ENCODE peak calls at places on chromosomes 2 and 18, in seven cellular contexts. One of them, this sample, is unnamed.

GRCh38 chr2:128306081-128306930 is 12.4 kb downstream of the HS6ST1 start:
- DNase-seq in activated T-cell treated with anti-CD3 and anti-CD28 coated beads, Interleukin-2, amount 50 U/mL, for 1 hour: no peak
- DNase-seq in stimulated activated effector memory CD8-positive, alpha-beta T cell treated with anti-CD3 and anti-CD28 coated beads, Interleukin-12 subunit alpha, Interleukin-12 subunit beta, amount 100 ng/mL, for 72 hours: no peak
- DNase-seq in right atrium auricular region: no peak
- DNase-seq in GM03348: peak; percentile 87
- DNase-seq in activated T-helper 1 cell treated with anti-CD3 and anti-CD28 coated beads, Interleukin-12 subunit alpha, Interleukin-12 subunit beta, Interleukin-2, Interleukin-4 antibody, amounts not matched to agents 30 ng/mL and 10 ng/mL and 1 ng/mL, durations not matched to agents 14 hours and 24 hours and 36 hours: no peak
- DNase-seq in RWPE1: peak; percentile 91
- DNase-seq in this sample: no peak

GRCh38 chr2:241545113-241545512 is 13.4 kb upstream of the BOK start:
- DNase-seq in activated T-cell treated with anti-CD3 and anti-CD28 coated beads, Interleukin-2, amount 50 U/mL, for 1 hour: no peak
- DNase-seq in stimulated activated effector memory CD8-positive, alpha-beta T cell treated with anti-CD3 and anti-CD28 coated beads, Interleukin-12 subunit alpha, Interleukin-12 subunit beta, amount 100 ng/mL, for 72 hours: no peak
- DNase-seq in right atrium auricular region: no peak
- DNase-seq in GM03348: peak; percentile 68
- DNase-seq in activated T-helper 1 cell treated with anti-CD3 and anti-CD28 coated beads, Interleukin-12 subunit alpha, Interleukin-12 subunit beta, Interleukin-2, Interleukin-4 antibody, amounts not matched to agents 30 ng/mL and 10 ng/mL and 1 ng/mL, durations not matched to agents 14 hours and 24 hours and 36 hours: no peak
- DNase-seq in RWPE1: no peak
- DNase-seq in this sample: no peak

GRCh38 chr2:128686498-128686861 is 367.8 kb upstream of the HS6ST1 start:
- DNase-seq in activated T-cell treated with anti-CD3 and anti-CD28 coated beads, Interleukin-2, amount 50 U/mL, for 1 hour: no peak
- DNase-seq in stimulated activated effector memory CD8-positive, alpha-beta T cell treated with anti-CD3 and anti-CD28 coated beads, Interleukin-12 subunit alpha, Interleukin-12 subunit beta, amount 100 ng/mL, for 72 hours: no peak
- DNase-seq in right atrium auricular region: no peak
- DNase-seq in GM03348: no peak
- DNase-seq in activated T-helper 1 cell treated with anti-CD3 and anti-CD28 coated beads, Interleukin-12 subunit alpha, Interleukin-12 subunit beta, Interleukin-2, Interleukin-4 antibody, amounts not matched to agents 30 ng/mL and 10 ng/mL and 1 ng/mL, durations not matched to agents 14 hours and 24 hours and 36 hours: no peak
- DNase-seq in RWPE1: no peak
- DNase-seq in this sample: no peak

GRCh38 chr2:9658972-9659371 is 28.2 kb upstream of the YWHAQ start:
- DNase-seq in activated T-cell treated with anti-CD3 and anti-CD28 coated beads, Interleukin-2, amount 50 U/mL, for 1 hour: no peak
- DNase-seq in stimulated activated effector memory CD8-positive, alpha-beta T cell treated with anti-CD3 and anti-CD28 coated beads, Interleukin-12 subunit alpha, Interleukin-12 subunit beta, amount 100 ng/mL, for 72 hours: no peak
- DNase-seq in right atrium auricular region: no peak
- DNase-seq in GM03348: no peak
- DNase-seq in activated T-helper 1 cell treated with anti-CD3 and anti-CD28 coated beads, Interleukin-12 subunit alpha, Interleukin-12 subunit beta, Interleukin-2, Interleukin-4 antibody, amounts not matched to agents 30 ng/mL and 10 ng/mL and 1 ng/mL, durations not matched to agents 14 hours and 24 hours and 36 hours: no peak
- DNase-seq in RWPE1: peak; percentile 73
- DNase-seq in this sample: no peak

GRCh38 chr2:10285578-10286198 is 17.0 kb upstream of the HPCAL1 start:
- DNase-seq in activated T-cell treated with anti-CD3 and anti-CD28 coated beads, Interleukin-2, amount 50 U/mL, for 1 hour: no peak
- DNase-seq in stimulated activated effector memory CD8-positive, alpha-beta T cell treated with anti-CD3 and anti-CD28 coated beads, Interleukin-12 subunit alpha, Interleukin-12 subunit beta, amount 100 ng/mL, for 72 hours: no peak
- DNase-seq in right atrium auricular region: peak; percentile 85
- DNase-seq in GM03348: peak; percentile 78
- DNase-seq in activated T-helper 1 cell treated with anti-CD3 and anti-CD28 coated beads, Interleukin-12 subunit alpha, Interleukin-12 subunit beta, Interleukin-2, Interleukin-4 antibody, amounts not matched to agents 30 ng/mL and 10 ng/mL and 1 ng/mL, durations not matched to agents 14 hours and 24 hours and 36 hours: no peak
- DNase-seq in RWPE1: peak; percentile 41
- DNase-seq in this sample: peak; percentile 14

GRCh38 chr2:60413069-60413818 is 140.2 kb downstream of the BCL11A start:
- DNase-seq in activated T-cell treated with anti-CD3 and anti-CD28 coated beads, Interleukin-2, amount 50 U/mL, for 1 hour: no peak
- DNase-seq in stimulated activated effector memory CD8-positive, alpha-beta T cell treated with anti-CD3 and anti-CD28 coated beads, Interleukin-12 subunit alpha, Interleukin-12 subunit beta, amount 100 ng/mL, for 72 hours: no peak
- DNase-seq in right atrium auricular region: no peak
- DNase-seq in GM03348: no peak
- DNase-seq in activated T-helper 1 cell treated with anti-CD3 and anti-CD28 coated beads, Interleukin-12 subunit alpha, Interleukin-12 subunit beta, Interleukin-2, Interleukin-4 antibody, amounts not matched to agents 30 ng/mL and 10 ng/mL and 1 ng/mL, durations not matched to agents 14 hours and 24 hours and 36 hours: no peak
- DNase-seq in RWPE1: no peak
- DNase-seq in this sample: no peak

GRCh38 chr2:12642855-12643254 is 73.9 kb upstream of the TRIB2 start:
- DNase-seq in activated T-cell treated with anti-CD3 and anti-CD28 coated beads, Interleukin-2, amount 50 U/mL, for 1 hour: no peak
- DNase-seq in stimulated activated effector memory CD8-positive, alpha-beta T cell treated with anti-CD3 and anti-CD28 coated beads, Interleukin-12 subunit alpha, Interleukin-12 subunit beta, amount 100 ng/mL, for 72 hours: no peak
- DNase-seq in right atrium auricular region: no peak
- DNase-seq in GM03348: no peak
- DNase-seq in activated T-helper 1 cell treated with anti-CD3 and anti-CD28 coated beads, Interleukin-12 subunit alpha, Interleukin-12 subunit beta, Interleukin-2, Interleukin-4 antibody, amounts not matched to agents 30 ng/mL and 10 ng/mL and 1 ng/mL, durations not matched to agents 14 hours and 24 hours and 36 hours: no peak
- DNase-seq in RWPE1: no peak
- DNase-seq in this sample: no peak

GRCh38 chr18:28040216-28040615 is 136.7 kb downstream of the CDH2 start:
- DNase-seq in activated T-cell treated with anti-CD3 and anti-CD28 coated beads, Interleukin-2, amount 50 U/mL, for 1 hour: no peak
- DNase-seq in stimulated activated effector memory CD8-positive, alpha-beta T cell treated with anti-CD3 and anti-CD28 coated beads, Interleukin-12 subunit alpha, Interleukin-12 subunit beta, amount 100 ng/mL, for 72 hours: no peak
- DNase-seq in right atrium auricular region: no peak
- DNase-seq in GM03348: no peak
- DNase-seq in activated T-helper 1 cell treated with anti-CD3 and anti-CD28 coated beads, Interleukin-12 subunit alpha, Interleukin-12 subunit beta, Interleukin-2, Interleukin-4 antibody, amounts not matched to agents 30 ng/mL and 10 ng/mL and 1 ng/mL, durations not matched to agents 14 hours and 24 hours and 36 hours: no peak
- DNase-seq in RWPE1: no peak
- DNase-seq in this sample: no peak

GRCh38 chr2:100198461-100199230 is 56.3 kb upstream of the AFF3 start:
- DNase-seq in activated T-cell treated with anti-CD3 and anti-CD28 coated beads, Interleukin-2, amount 50 U/mL, for 1 hour: no peak
- DNase-seq in stimulated activated effector memory CD8-positive, alpha-beta T cell treated with anti-CD3 and anti-CD28 coated beads, Interleukin-12 subunit alpha, Interleukin-12 subunit beta, amount 100 ng/mL, for 72 hours: no peak
- DNase-seq in right atrium auricular region: no peak
- DNase-seq in GM03348: no peak
- DNase-seq in activated T-helper 1 cell treated with anti-CD3 and anti-CD28 coated beads, Interleukin-12 subunit alpha, Interleukin-12 subunit beta, Interleukin-2, Interleukin-4 antibody, amounts not matched to agents 30 ng/mL and 10 ng/mL and 1 ng/mL, durations not matched to agents 14 hours and 24 hours and 36 hours: no peak
- DNase-seq in RWPE1: no peak
- DNase-seq in this sample: no peak

GRCh38 chr2:37149626-37150322 is 7.0 kb downstream of the EIF2AK2 start:
- DNase-seq in activated T-cell treated with anti-CD3 and anti-CD28 coated beads, Interleukin-2, amount 50 U/mL, for 1 hour: no peak
- DNase-seq in stimulated activated effector memory CD8-positive, alpha-beta T cell treated with anti-CD3 and anti-CD28 coated beads, Interleukin-12 subunit alpha, Interleukin-12 subunit beta, amount 100 ng/mL, for 72 hours: no peak
- DNase-seq in right atrium auricular region: no peak
- DNase-seq in GM03348: no peak
- DNase-seq in activated T-helper 1 cell treated with anti-CD3 and anti-CD28 coated beads, Interleukin-12 subunit alpha, Interleukin-12 subunit beta, Interleukin-2, Interleukin-4 antibody, amounts not matched to agents 30 ng/mL and 10 ng/mL and 1 ng/mL, durations not matched to agents 14 hours and 24 hours and 36 hours: no peak
- DNase-seq in RWPE1: no peak
- DNase-seq in this sample: no peak

GRCh38 chr2:38187416-38188127 is 111.6 kb upstream of the CYP1B1 start:
- DNase-seq in activated T-cell treated with anti-CD3 and anti-CD28 coated beads, Interleukin-2, amount 50 U/mL, for 1 hour: no peak
- DNase-seq in stimulated activated effector memory CD8-positive, alpha-beta T cell treated with anti-CD3 and anti-CD28 coated beads, Interleukin-12 subunit alpha, Interleukin-12 subunit beta, amount 100 ng/mL, for 72 hours: no peak
- DNase-seq in right atrium auricular region: peak; percentile 92
- DNase-seq in GM03348: peak; percentile 77
- DNase-seq in activated T-helper 1 cell treated with anti-CD3 and anti-CD28 coated beads, Interleukin-12 subunit alpha, Interleukin-12 subunit beta, Interleukin-2, Interleukin-4 antibody, amounts not matched to agents 30 ng/mL and 10 ng/mL and 1 ng/mL, durations not matched to agents 14 hours and 24 hours and 36 hours: no peak
- DNase-seq in RWPE1: no peak
- DNase-seq in this sample: no peak

GRCh38 chr2:149858916-149859634 is 271.5 kb upstream of the MMADHC start:
- DNase-seq in activated T-cell treated with anti-CD3 and anti-CD28 coated beads, Interleukin-2, amount 50 U/mL, for 1 hour: no peak
- DNase-seq in stimulated activated effector memory CD8-positive, alpha-beta T cell treated with anti-CD3 and anti-CD28 coated beads, Interleukin-12 subunit alpha, Interleukin-12 subunit beta, amount 100 ng/mL, for 72 hours: no peak
- DNase-seq in right atrium auricular region: no peak
- DNase-seq in GM03348: peak; percentile 27
- DNase-seq in activated T-helper 1 cell treated with anti-CD3 and anti-CD28 coated beads, Interleukin-12 subunit alpha, Interleukin-12 subunit beta, Interleukin-2, Interleukin-4 antibody, amounts not matched to agents 30 ng/mL and 10 ng/mL and 1 ng/mL, durations not matched to agents 14 hours and 24 hours and 36 hours: no peak
- DNase-seq in RWPE1: no peak
- DNase-seq in this sample: no peak

GRCh38 chr2:19651466-19651865 is 250.3 kb downstream of the TTC32 start:
- DNase-seq in activated T-cell treated with anti-CD3 and anti-CD28 coated beads, Interleukin-2, amount 50 U/mL, for 1 hour: no peak
- DNase-seq in stimulated activated effector memory CD8-positive, alpha-beta T cell treated with anti-CD3 and anti-CD28 coated beads, Interleukin-12 subunit alpha, Interleukin-12 subunit beta, amount 100 ng/mL, for 72 hours: no peak
- DNase-seq in right atrium auricular region: no peak
- DNase-seq in GM03348: no peak
- DNase-seq in activated T-helper 1 cell treated with anti-CD3 and anti-CD28 coated beads, Interleukin-12 subunit alpha, Interleukin-12 subunit beta, Interleukin-2, Interleukin-4 antibody, amounts not matched to agents 30 ng/mL and 10 ng/mL and 1 ng/mL, durations not matched to agents 14 hours and 24 hours and 36 hours: no peak
- DNase-seq in RWPE1: no peak
- DNase-seq in this sample: no peak

GRCh38 chr2:237886702-237887481 is 27.5 kb downstream of the RAMP1 start:
- DNase-seq in activated T-cell treated with anti-CD3 and anti-CD28 coated beads, Interleukin-2, amount 50 U/mL, for 1 hour: no peak
- DNase-seq in stimulated activated effector memory CD8-positive, alpha-beta T cell treated with anti-CD3 and anti-CD28 coated beads, Interleukin-12 subunit alpha, Interleukin-12 subunit beta, amount 100 ng/mL, for 72 hours: no peak
- DNase-seq in right atrium auricular region: peak; percentile 79
- DNase-seq in GM03348: no peak
- DNase-seq in activated T-helper 1 cell treated with anti-CD3 and anti-CD28 coated beads, Interleukin-12 subunit alpha, Interleukin-12 subunit beta, Interleukin-2, Interleukin-4 antibody, amounts not matched to agents 30 ng/mL and 10 ng/mL and 1 ng/mL, durations not matched to agents 14 hours and 24 hours and 36 hours: no peak
- DNase-seq in RWPE1: no peak
- DNase-seq in this sample: no peak

GRCh38 chr2:119225926-119226325 is 2.3 kb downstream of the STEAP3 start:
- DNase-seq in activated T-cell treated with anti-CD3 and anti-CD28 coated beads, Interleukin-2, amount 50 U/mL, for 1 hour: no peak
- DNase-seq in stimulated activated effector memory CD8-positive, alpha-beta T cell treated with anti-CD3 and anti-CD28 coated beads, Interleukin-12 subunit alpha, Interleukin-12 subunit beta, amount 100 ng/mL, for 72 hours: no peak
- DNase-seq in right atrium auricular region: no peak
- DNase-seq in GM03348: no peak
- DNase-seq in activated T-helper 1 cell treated with anti-CD3 and anti-CD28 coated beads, Interleukin-12 subunit alpha, Interleukin-12 subunit beta, Interleukin-2, Interleukin-4 antibody, amounts not matched to agents 30 ng/mL and 10 ng/mL and 1 ng/mL, durations not matched to agents 14 hours and 24 hours and 36 hours: no peak
- DNase-seq in RWPE1: no peak
- DNase-seq in this sample: no peak

GRCh38 chr2:25076749-25077148 is 34.9 kb downstream of the EFR3B start:
- DNase-seq in activated T-cell treated with anti-CD3 and anti-CD28 coated beads, Interleukin-2, amount 50 U/mL, for 1 hour: no peak
- DNase-seq in stimulated activated effector memory CD8-positive, alpha-beta T cell treated with anti-CD3 and anti-CD28 coated beads, Interleukin-12 subunit alpha, Interleukin-12 subunit beta, amount 100 ng/mL, for 72 hours: no peak
- DNase-seq in right atrium auricular region: no peak
- DNase-seq in GM03348: peak; percentile 23
- DNase-seq in activated T-helper 1 cell treated with anti-CD3 and anti-CD28 coated beads, Interleukin-12 subunit alpha, Interleukin-12 subunit beta, Interleukin-2, Interleukin-4 antibody, amounts not matched to agents 30 ng/mL and 10 ng/mL and 1 ng/mL, durations not matched to agents 14 hours and 24 hours and 36 hours: no peak
- DNase-seq in RWPE1: no peak
- DNase-seq in this sample: no peak

GRCh38 chr2:196214156-196214555 is 42.8 kb upstream of the STK17B start:
- DNase-seq in activated T-cell treated with anti-CD3 and anti-CD28 coated beads, Interleukin-2, amount 50 U/mL, for 1 hour: no peak
- DNase-seq in stimulated activated effector memory CD8-positive, alpha-beta T cell treated with anti-CD3 and anti-CD28 coated beads, Interleukin-12 subunit alpha, Interleukin-12 subunit beta, amount 100 ng/mL, for 72 hours: no peak
- DNase-seq in right atrium auricular region: no peak
- DNase-seq in GM03348: no peak
- DNase-seq in activated T-helper 1 cell treated with anti-CD3 and anti-CD28 coated beads, Interleukin-12 subunit alpha, Interleukin-12 subunit beta, Interleukin-2, Interleukin-4 antibody, amounts not matched to agents 30 ng/mL and 10 ng/mL and 1 ng/mL, durations not matched to agents 14 hours and 24 hours and 36 hours: no peak
- DNase-seq in RWPE1: no peak
- DNase-seq in this sample: no peak

GRCh38 chr18:48944634-48945033 is 6.1 kb downstream of the SMAD7 start:
- DNase-seq in activated T-cell treated with anti-CD3 and anti-CD28 coated beads, Interleukin-2, amount 50 U/mL, for 1 hour: peak; percentile 35
- DNase-seq in stimulated activated effector memory CD8-positive, alpha-beta T cell treated with anti-CD3 and anti-CD28 coated beads, Interleukin-12 subunit alpha, Interleukin-12 subunit beta, amount 100 ng/mL, for 72 hours: no peak
- DNase-seq in right atrium auricular region: no peak
- DNase-seq in GM03348: no peak
- DNase-seq in activated T-helper 1 cell treated with anti-CD3 and anti-CD28 coated beads, Interleukin-12 subunit alpha, Interleukin-12 subunit beta, Interleukin-2, Interleukin-4 antibody, amounts not matched to agents 30 ng/mL and 10 ng/mL and 1 ng/mL, durations not matched to agents 14 hours and 24 hours and 36 hours: no peak
- DNase-seq in RWPE1: no peak
- DNase-seq in this sample: no peak

GRCh38 chr2:112989611-112990010 is 11.8 kb downstream of the IL36G start:
- DNase-seq in activated T-cell treated with anti-CD3 and anti-CD28 coated beads, Interleukin-2, amount 50 U/mL, for 1 hour: no peak
- DNase-seq in stimulated activated effector memory CD8-positive, alpha-beta T cell treated with anti-CD3 and anti-CD28 coated beads, Interleukin-12 subunit alpha, Interleukin-12 subunit beta, amount 100 ng/mL, for 72 hours: no peak
- DNase-seq in right atrium auricular region: no peak
- DNase-seq in GM03348: no peak
- DNase-seq in activated T-helper 1 cell treated with anti-CD3 and anti-CD28 coated beads, Interleukin-12 subunit alpha, Interleukin-12 subunit beta, Interleukin-2, Interleukin-4 antibody, amounts not matched to agents 30 ng/mL and 10 ng/mL and 1 ng/mL, durations not matched to agents 14 hours and 24 hours and 36 hours: no peak
- DNase-seq in RWPE1: no peak
- DNase-seq in this sample: no peak

GRCh38 chr2:17851731-17852585 is 26.5 kb upstream of the KCNS3 start:
- DNase-seq in activated T-cell treated with anti-CD3 and anti-CD28 coated beads, Interleukin-2, amount 50 U/mL, for 1 hour: no peak
- DNase-seq in stimulated activated effector memory CD8-positive, alpha-beta T cell treated with anti-CD3 and anti-CD28 coated beads, Interleukin-12 subunit alpha, Interleukin-12 subunit beta, amount 100 ng/mL, for 72 hours: peak; percentile 54
- DNase-seq in right atrium auricular region: no peak
- DNase-seq in GM03348: peak; percentile 88
- DNase-seq in activated T-helper 1 cell treated with anti-CD3 and anti-CD28 coated beads, Interleukin-12 subunit alpha, Interleukin-12 subunit beta, Interleukin-2, Interleukin-4 antibody, amounts not matched to agents 30 ng/mL and 10 ng/mL and 1 ng/mL, durations not matched to agents 14 hours and 24 hours and 36 hours: peak; percentile 7
- DNase-seq in RWPE1: peak; percentile 74
- DNase-seq in this sample: no peak

GRCh38 chr18:58005885-58006523 is 38.0 kb upstream of the NEDD4L start:
- DNase-seq in activated T-cell treated with anti-CD3 and anti-CD28 coated beads, Interleukin-2, amount 50 U/mL, for 1 hour: no peak
- DNase-seq in stimulated activated effector memory CD8-positive, alpha-beta T cell treated with anti-CD3 and anti-CD28 coated beads, Interleukin-12 subunit alpha, Interleukin-12 subunit beta, amount 100 ng/mL, for 72 hours: no peak
- DNase-seq in right atrium auricular region: no peak
- DNase-seq in GM03348: peak; percentile 14
- DNase-seq in activated T-helper 1 cell treated with anti-CD3 and anti-CD28 coated beads, Interleukin-12 subunit alpha, Interleukin-12 subunit beta, Interleukin-2, Interleukin-4 antibody, amounts not matched to agents 30 ng/mL and 10 ng/mL and 1 ng/mL, durations not matched to agents 14 hours and 24 hours and 36 hours: no peak
- DNase-seq in RWPE1: peak; percentile 12
- DNase-seq in this sample: no peak

GRCh38 chr2:45944075-45944474 is 292.6 kb downstream of the PRKCE start:
- DNase-seq in activated T-cell treated with anti-CD3 and anti-CD28 coated beads, Interleukin-2, amount 50 U/mL, for 1 hour: no peak
- DNase-seq in stimulated activated effector memory CD8-positive, alpha-beta T cell treated with anti-CD3 and anti-CD28 coated beads, Interleukin-12 subunit alpha, Interleukin-12 subunit beta, amount 100 ng/mL, for 72 hours: no peak
- DNase-seq in right atrium auricular region: no peak
- DNase-seq in GM03348: peak; percentile 61
- DNase-seq in activated T-helper 1 cell treated with anti-CD3 and anti-CD28 coated beads, Interleukin-12 subunit alpha, Interleukin-12 subunit beta, Interleukin-2, Interleukin-4 antibody, amounts not matched to agents 30 ng/mL and 10 ng/mL and 1 ng/mL, durations not matched to agents 14 hours and 24 hours and 36 hours: no peak
- DNase-seq in RWPE1: no peak
- DNase-seq in this sample: no peak

GRCh38 chr18:45639424-45639823 is 24.1 kb downstream of the SLC14A2 start:
- DNase-seq in activated T-cell treated with anti-CD3 and anti-CD28 coated beads, Interleukin-2, amount 50 U/mL, for 1 hour: no peak
- DNase-seq in stimulated activated effector memory CD8-positive, alpha-beta T cell treated with anti-CD3 and anti-CD28 coated beads, Interleukin-12 subunit alpha, Interleukin-12 subunit beta, amount 100 ng/mL, for 72 hours: no peak
- DNase-seq in right atrium auricular region: no peak
- DNase-seq in GM03348: no peak
- DNase-seq in activated T-helper 1 cell treated with anti-CD3 and anti-CD28 coated beads, Interleukin-12 subunit alpha, Interleukin-12 subunit beta, Interleukin-2, Interleukin-4 antibody, amounts not matched to agents 30 ng/mL and 10 ng/mL and 1 ng/mL, durations not matched to agents 14 hours and 24 hours and 36 hours: no peak
- DNase-seq in RWPE1: no peak
- DNase-seq in this sample: no peak